ENCODE peak calls at places on chromosomes 13 and 19, in nine cellular contexts. G, C, Q, M, S, A, B, F and T are unnamed samples.

GRCh38 chr13:114148521-114148855 is 16.1 kb upstream of the RASA3 start:
- DNase-seq in G (no peak), C (no peak), Q (no peak), M (no peak), S (peak), A (peak), B (no peak), F (peak), T (no peak)

GRCh38 chr13:99033814-99034213 is 56.0 kb upstream of the DOCK9 start:
- DNase-seq in G (no peak), C (no peak), Q (peak), M (no peak), S (no peak), A (no peak), B (no peak), F (no peak), T (no peak)

GRCh38 chr19:6222884-6223283 is 56.9 kb downstream of the MLLT1 start:
- DNase-seq in G (no peak), C (no peak), Q (no peak), M (no peak), S (no peak), A (no peak), B (peak), F (no peak), T (no peak)

GRCh38 chr13:108609353-108609752 is 20.1 kb upstream of the MYO16 start:
- DNase-seq in G (no peak), C (no peak), Q (peak), M (peak), S (no peak), A (no peak), B (no peak), F (no peak), T (no peak)

GRCh38 chr19:47231215-47232054 is 436 bp upstream of the BBC3 start:
- DNase-seq in G (peak), C (peak), Q (peak), M (no peak), S (peak), A (peak), B (peak), F (peak), T (no peak)

GRCh38 chr13:114024603-114025431 is 50.9 kb upstream of the C13orf46 start:
- DNase-seq in G (no peak), C (no peak), Q (no peak), M (no peak), S (no peak), A (peak), B (no peak), F (no peak), T (no peak)

GRCh38 chr13:101127741-101128353 is 288.5 kb downstream of the NALCN start:
- DNase-seq in G (no peak), C (peak), Q (peak), M (peak), S (no peak), A (no peak), B (no peak), F (no peak), T (no peak)

GRCh38 chr19:3068071-3068470 is 5.8 kb upstream of the TLE5 start:
- DNase-seq in G (no peak), C (no peak), Q (no peak), M (no peak), S (no peak), A (no peak), B (peak), F (no peak), T (no peak)

GRCh38 chr13:109700176-109700575 is 86.2 kb downstream of the IRS2 start:
- DNase-seq in G (peak), C (no peak), Q (no peak), M (no peak), S (peak), A (peak), B (no peak), F (no peak), T (no peak)

DNA sequence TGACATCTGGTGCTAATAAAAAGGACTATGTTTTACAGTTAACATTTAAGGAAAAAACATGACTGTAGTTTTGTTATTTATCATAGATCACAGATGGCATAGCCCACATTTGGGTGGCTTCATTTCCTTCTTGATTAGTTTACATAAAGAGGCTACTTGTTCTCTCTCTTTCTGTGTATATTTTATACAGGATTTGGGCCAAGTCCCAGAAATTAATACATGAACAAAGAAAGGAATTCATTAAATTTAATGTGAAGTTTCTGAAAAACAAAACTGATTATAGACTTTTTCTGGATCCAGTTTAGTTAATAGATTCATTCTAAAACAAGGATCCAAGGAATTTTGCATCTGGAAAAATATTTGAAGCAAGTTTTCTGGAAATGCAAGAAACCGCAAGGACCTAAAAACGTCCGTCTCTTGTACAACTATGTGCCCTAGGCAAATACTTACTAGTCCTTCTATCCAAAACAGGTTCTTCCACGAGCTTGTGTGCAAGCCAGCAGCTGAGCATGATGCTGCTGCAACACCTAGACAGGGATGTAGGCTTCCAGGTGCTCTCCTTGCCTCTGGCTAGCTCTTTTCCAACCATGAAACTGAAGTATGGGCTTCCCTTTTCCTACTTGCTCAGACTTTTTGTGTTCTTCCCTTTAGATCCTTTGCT is 161.4 kb upstream of the STARD13 start:
- DNase-seq in G (peak), C (peak), Q (no peak), M (no peak), S (peak), A (no peak), B (no peak), F (no peak), T (no peak)
- TF ChIP-seq POLR2AphosphoS5 in G (peak), C (peak), Q (no peak), M (no peak), S (no peak), A (no peak), B (no peak), F (no peak), T (no peak)

GRCh38 chr13:28730762-28731161 is 12.0 kb upstream of the SLC46A3 start:
- DNase-seq in G (no peak), C (no peak), Q (no peak), M (no peak), S (no peak), A (no peak), B (no peak), F (no peak), T (no peak)
- TF ChIP-seq POLR2AphosphoS5 in G (no peak), C (no peak), Q (no peak), M (no peak), S (no peak), A (no peak), B (no peak), F (no peak), T (no peak)

GRCh38 chr19:7933411-7933810 is 7.5 kb upstream of the CTXN1 start:
- DNase-seq in G (no peak), C (no peak), Q (peak), M (no peak), S (no peak), A (no peak), B (no peak), F (no peak), T (no peak)
- TF ChIP-seq POLR2AphosphoS5 in G (no peak), C (no peak), Q (no peak), M (no peak), S (no peak), A (no peak), B (no peak), F (no peak), T (no peak)

DNA sequence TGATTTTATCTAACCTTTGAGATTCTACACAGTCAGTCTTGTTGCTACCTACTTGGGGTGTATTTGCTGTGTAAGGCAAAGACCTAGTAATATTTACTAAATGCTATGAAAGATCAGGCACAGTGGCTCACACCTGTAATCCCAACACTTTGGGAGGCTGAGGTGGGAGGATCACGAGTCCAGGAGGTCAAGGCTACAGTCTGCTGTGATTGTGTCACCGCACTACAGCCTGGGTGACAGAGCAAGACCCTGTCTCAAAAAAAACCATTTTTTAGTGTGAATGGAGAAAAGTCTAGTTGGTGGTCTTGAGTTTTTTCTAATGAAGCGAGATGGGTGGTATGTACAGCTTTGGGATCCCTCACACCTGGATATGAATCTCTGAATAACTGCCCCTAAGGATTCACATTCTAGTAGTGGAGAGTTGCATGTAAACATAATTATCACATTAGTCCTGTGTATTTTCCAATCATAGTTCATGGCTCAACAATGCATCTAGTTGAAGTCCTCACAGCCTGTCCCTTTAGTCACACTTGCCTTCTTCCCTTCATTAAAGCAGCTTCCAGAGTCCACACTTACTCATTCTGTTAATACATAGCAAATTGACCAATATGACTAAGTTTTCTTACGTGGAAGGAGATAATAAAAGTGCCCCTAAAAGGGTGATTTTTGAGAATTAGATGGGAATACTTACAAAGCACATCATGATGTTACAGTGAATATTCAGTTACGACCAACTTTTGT is 7.4 kb downstream of the RPL21 start:
- DNase-seq in G (no peak), C (no peak), Q (no peak), M (no peak), S (no peak), A (no peak), B (no peak), F (no peak), T (no peak)
- TF ChIP-seq POLR2AphosphoS5 in G (no peak), C (no peak), Q (peak), M (peak), S (no peak), A (no peak), B (peak), F (no peak), T (peak)

GRCh38 chr19:40416918-40417713 is 3.9 kb upstream of the PRX start:
- DNase-seq in G (peak), C (no peak), Q (no peak), M (no peak), S (peak), A (peak), B (peak), F (no peak), T (no peak)
- TF ChIP-seq POLR2AphosphoS5 in G (peak), C (peak), Q (no peak), M (peak), S (peak), A (peak), B (peak), F (no peak), T (no peak)

GRCh38 chr13:33179463-33179862 is 106.1 kb downstream of the STARD13 start:
- DNase-seq in G (no peak), C (no peak), Q (peak), M (no peak), S (no peak), A (no peak), B (no peak), F (no peak), T (no peak)
- TF ChIP-seq POLR2AphosphoS5 in G (no peak), C (no peak), Q (no peak), M (no peak), S (no peak), A (no peak), B (no peak), F (no peak), T (no peak)

GRCh38 chr13:35966024-35966423 is 165.2 kb downstream of the DCLK1 start:
- DNase-seq in G (no peak), C (no peak), Q (no peak), M (no peak), S (no peak), A (no peak), B (no peak), F (no peak), T (no peak)

GRCh38 chr13:35961461-35962220 is 169.5 kb downstream of the DCLK1 start:
- DNase-seq in G (no peak), C (no peak), Q (no peak), M (no peak), S (no peak), A (no peak), B (no peak), F (no peak), T (no peak)

GRCh38 chr13:35964764-35965163 is 166.4 kb downstream of the DCLK1 start:
- DNase-seq in G (no peak), C (peak), Q (no peak), M (no peak), S (no peak), A (no peak), B (no peak), F (no peak), T (no peak)

GRCh38 chr13:35965226-35965927 is 165.8 kb downstream of the DCLK1 start:
- DNase-seq in G (no peak), C (no peak), Q (no peak), M (no peak), S (no peak), A (no peak), B (no peak), F (no peak), T (no peak)

GRCh38 chr13:35963982-35964665 is 167.1 kb downstream of the DCLK1 start:
- DNase-seq in G (no peak), C (no peak), Q (no peak), M (no peak), S (no peak), A (no peak), B (no peak), F (no peak), T (no peak)
- TF ChIP-seq POLR2AphosphoS5 in G (no peak), C (no peak), Q (no peak), M (no peak), S (no peak), A (no peak), B (no peak), F (no peak), T (no peak)

GRCh38 chr13:73231456-73231855 is 172.7 kb downstream of the KLF5 start:
- DNase-seq in G (no peak), C (no peak), Q (no peak), M (no peak), S (no peak), A (no peak), B (no peak), F (no peak), T (no peak)
- TF ChIP-seq POLR2AphosphoS5 in G (no peak), C (no peak), Q (no peak), M (no peak), S (no peak), A (no peak), B (no peak), F (no peak), T (no peak)

GRCh38 chr13:74907788-74908187 is 574.2 kb downstream of the TBC1D4 start:
- DNase-seq in G (no peak), C (no peak), Q (no peak), M (no peak), S (no peak), A (no peak), B (no peak), F (no peak), T (no peak)
- TF ChIP-seq POLR2AphosphoS5 in G (no peak), C (no peak), Q (no peak), M (no peak), S (no peak), A (no peak), B (no peak), F (no peak), T (no peak)

DNA sequence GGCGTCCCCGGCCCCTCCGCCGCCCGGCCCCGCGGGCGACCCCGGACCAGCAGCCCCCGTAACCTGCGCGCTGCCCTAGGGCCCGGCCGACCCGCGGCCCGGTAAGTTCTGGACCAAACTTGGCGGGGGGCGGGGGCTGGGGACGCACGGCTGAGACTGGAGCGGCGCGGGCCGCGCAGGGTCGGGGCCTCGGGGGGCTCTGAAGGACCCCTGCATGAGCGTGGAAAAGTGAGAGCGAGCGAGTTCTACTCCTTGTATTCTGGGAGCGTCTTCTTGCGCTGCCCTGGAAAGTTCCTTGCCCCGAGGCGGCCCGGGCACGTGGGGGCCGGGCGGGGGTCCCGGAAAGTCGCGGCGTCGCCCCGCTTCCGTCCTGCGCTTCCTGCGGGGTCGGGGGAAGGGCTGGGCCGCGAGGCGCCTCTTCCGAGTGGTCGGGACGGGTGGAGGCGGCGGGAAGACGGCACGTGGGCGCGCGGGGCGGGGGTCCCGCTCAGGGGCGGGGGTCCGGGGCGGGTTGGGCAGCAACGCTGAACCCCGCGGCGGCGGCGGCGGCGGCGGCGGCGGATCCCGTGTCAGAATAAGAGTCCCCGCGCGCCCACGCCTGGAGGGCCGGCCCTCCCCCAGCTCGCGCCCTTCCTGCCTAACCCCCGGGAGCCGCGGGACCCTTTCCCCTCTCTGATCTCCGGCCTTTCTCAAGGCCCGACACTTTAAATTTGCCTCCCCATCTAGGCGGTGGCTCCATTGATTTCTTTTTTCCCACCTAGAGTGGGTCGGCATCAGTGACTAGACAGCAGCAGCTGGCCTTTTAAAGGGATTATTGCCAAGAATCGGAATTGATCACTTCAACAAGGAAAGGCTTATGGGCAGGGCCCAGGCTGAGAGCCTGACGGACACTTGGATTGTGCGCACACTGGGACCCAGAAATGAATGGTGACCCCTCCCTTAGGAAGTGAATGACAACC is 723 bp downstream of the GATAD2A start:
- DNase-seq in G (no peak), C (peak), Q (peak), M (no peak), S (peak), A (peak), B (peak), F (no peak), T (no peak)
- TF ChIP-seq POLR2AphosphoS5 in G (no peak), C (no peak), Q (no peak), M (no peak), S (no peak), A (no peak), B (no peak), F (no peak), T (no peak)